ENCODE peak calls at places on chromosomes 3 and 15, in seven cellular contexts. A is Peyer's patch, E is ascending aorta, Z is bronchial epithelial cell, W is esophagus squamous epithelium, Y is neural progenitor cell, I is hepatocyte. O is an unnamed sample. For H3K27me3, the result is how much of the 10 kb centered on the place peaks cover.

GRCh38 chr3:96657710-96658109 is 156.7 kb upstream of the EPHA6 start:
- DNase-seq in A (no peak), E (no peak), Z (no peak), W (no peak), Y (no peak), I (no peak), O (no peak)

GRCh38 chr15:85751731-85752421 is 42.8 kb downstream of the KLHL25 start:
- DNase-seq in A (no peak), E (no peak), Z (no peak), W (no peak), Y (peak), I (no peak), O (no peak)

GRCh38 chr3:151440940-151441339 is 19.9 kb downstream of the IGSF10 start:
- DNase-seq in A (no peak), E (no peak), Z (no peak), W (no peak), Y (no peak), I (no peak), O (no peak)

GRCh38 chr3:133859381-133860245 is 36.1 kb downstream of the RAB6B start:
- DNase-seq in A (no peak), E (no peak), Z (no peak), W (no peak), Y (no peak), I (no peak), O (no peak)

GRCh38 chr3:15983232-15983631 is 185.5 kb upstream of the ANKRD28 start:
- DNase-seq in A (no peak), E (no peak), Z (peak), W (no peak), Y (no peak), I (no peak), O (peak)

GRCh38 chr15:82851331-82851850 is 42.0 kb downstream of the WHAMM start:
- DNase-seq in A (no peak), E (no peak), Z (no peak), W (no peak), Y (no peak), I (no peak), O (no peak)

GRCh38 chr3:178561239-178561638 is 25.0 kb downstream of the KCNMB2 start:
- DNase-seq in A (no peak), E (no peak), Z (no peak), W (no peak), Y (no peak), I (no peak), O (no peak)

GRCh38 chr3:13020159-13020558 is 53.1 kb downstream of the IQSEC1 start:
- DNase-seq in A (peak), E (no peak), Z (no peak), W (no peak), Y (no peak), I (no peak), O (no peak)

GRCh38 chr15:25693321-25694237 is 169.5 kb downstream of the ATP10A start:
- DNase-seq in A (peak), E (no peak), Z (no peak), W (no peak), Y (peak), I (peak), O (peak)

GRCh38 chr3:190424478-190425439 is 24.9 kb downstream of the TMEM207 start:
- DNase-seq in A (no peak), E (no peak), Z (peak), W (no peak), Y (peak), I (peak), O (peak)

GRCh38 chr3:35483131-35483530 is 156.2 kb upstream of the ARPP21 start:
- DNase-seq in A (no peak), E (no peak), Z (no peak), W (no peak), Y (no peak), I (no peak), O (no peak)

GRCh38 chr3:57003676-57004075 is 56.8 kb upstream of the SPATA12 start:
- DNase-seq in A (no peak), E (no peak), Z (no peak), W (no peak), Y (no peak), I (no peak), O (no peak)

GRCh38 chr3:169295126-169295525 is 368.4 kb downstream of the MECOM start:
- DNase-seq in A (no peak), E (no peak), Z (peak), W (no peak), Y (no peak), I (no peak), O (no peak)

GRCh38 chr15:100772478-100773378 is 106.9 kb upstream of the ALDH1A3 start:
- DNase-seq in A (no peak), E (no peak), Z (no peak), W (no peak), Y (peak), I (peak), O (no peak)

DNA sequence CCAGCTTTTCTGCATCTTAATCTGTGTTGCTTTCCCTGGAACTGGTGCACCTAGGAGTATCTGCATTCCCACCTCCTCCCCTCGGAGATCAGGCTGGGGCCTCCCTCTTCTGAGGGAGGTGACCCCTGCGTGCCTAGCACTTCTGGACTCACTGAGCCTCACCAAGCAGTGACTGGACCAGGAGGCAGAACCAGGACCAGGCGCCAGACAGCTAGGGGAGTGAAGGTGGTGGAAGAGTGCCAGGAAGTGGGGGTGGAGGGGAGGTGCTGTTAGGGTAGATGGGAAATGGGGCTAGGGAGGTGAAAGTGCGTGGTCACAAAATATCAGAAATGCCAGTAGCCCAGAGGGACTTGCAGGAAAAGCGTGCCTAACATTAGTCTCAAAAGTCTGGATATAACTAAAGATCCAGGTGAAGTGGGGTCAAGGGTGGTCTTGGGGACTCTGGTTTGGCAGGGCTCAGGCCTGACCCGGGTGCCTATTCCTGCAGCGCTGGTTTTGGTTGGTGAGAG is 1.2 kb downstream of the DUOXA2 start:
- DNase-seq in A (no peak), E (no peak), Z (no peak), W (no peak), Y (no peak), I (no peak), O (no peak)
- H3K27me3 ChIP-seq in A (under half), E (under half), Z (half or more), W (under half), Y (half or more), I (half or more), O (half or more)

DNA sequence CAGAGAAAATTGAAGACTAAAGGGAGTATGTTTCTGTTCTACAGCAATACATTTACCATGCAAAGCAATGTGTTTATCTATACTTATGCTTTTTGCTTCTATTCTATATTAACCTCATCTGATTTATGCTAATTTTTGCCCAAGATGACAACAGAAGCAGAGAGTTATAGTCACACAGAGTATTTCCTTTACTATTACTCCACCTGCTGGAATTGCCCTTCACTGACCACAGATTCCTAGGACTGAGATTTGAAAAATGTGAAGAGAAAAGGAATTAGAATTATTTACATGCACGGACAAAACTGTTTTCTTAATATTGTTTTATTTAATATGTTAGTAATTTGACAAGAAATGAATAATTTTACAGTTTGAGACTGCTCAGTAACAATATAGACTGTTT is 745.6 kb downstream of the VGLL3 start:
- DNase-seq in A (no peak), E (no peak), Z (no peak), W (no peak), Y (no peak), I (peak), O (no peak)
- TF ChIP-seq CTCF in A (peak), E (no peak), Z (no peak), W (no peak), Y (peak), I (peak), O (no peak)

DNA sequence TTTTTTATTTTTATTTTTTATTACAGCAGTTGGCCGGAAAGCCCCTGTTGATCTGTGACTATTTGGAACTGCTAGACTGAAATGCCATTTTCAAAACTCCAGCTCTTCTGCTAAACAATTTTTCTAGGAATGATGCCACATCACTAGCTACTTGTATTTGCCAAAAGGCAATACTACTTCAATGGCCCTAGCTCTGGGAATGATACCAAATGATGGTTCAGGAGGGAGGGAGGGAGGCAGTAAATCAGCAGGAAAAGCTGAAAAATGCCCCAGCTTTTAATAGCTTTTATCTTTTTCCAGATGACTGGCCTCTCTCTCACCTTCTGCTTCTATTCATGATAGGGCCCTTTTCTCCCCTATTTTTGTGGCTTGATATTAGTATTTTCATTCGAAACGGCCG is 2.6 kb upstream of the CHL1 start:
- DNase-seq in A (no peak), E (no peak), Z (no peak), W (no peak), Y (no peak), I (no peak), O (no peak)
- H3K27me3 ChIP-seq in A (under half), E (under half), Z (under half), W (under half), Y (half or more), I (half or more), O (half or more)

GRCh38 chr15:38453971-38454686 is at the start of gene FAM98B:
- DNase-seq in A (peak), E (peak), Z (peak), W (peak), Y (peak), I (peak), O (peak)
- TF ChIP-seq CTCF in A (peak), E (no peak), Z (peak), W (no peak), Y (peak), I (no peak), O (no peak)

DNA sequence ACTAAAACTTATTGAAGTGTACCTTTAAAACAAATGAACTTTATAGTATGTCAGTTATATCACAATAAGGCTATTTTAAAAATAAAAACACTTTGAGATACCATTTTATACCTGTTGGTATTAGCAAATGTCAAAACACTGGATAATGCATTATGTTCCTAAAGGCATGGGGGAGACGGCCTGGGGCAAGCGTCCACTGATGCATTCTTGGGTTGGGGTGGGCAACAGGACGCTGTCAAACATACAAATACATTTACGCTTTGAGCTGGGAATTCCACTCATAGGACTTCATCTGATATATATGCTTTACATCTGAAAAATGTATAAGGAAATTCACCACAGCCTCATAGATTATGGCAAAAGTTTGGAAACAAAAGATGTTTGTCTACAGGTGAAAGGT is 7.6 kb upstream of the GATA2 start:
- DNase-seq in A (no peak), E (no peak), Z (no peak), W (no peak), Y (no peak), I (no peak), O (no peak)
- H3K27me3 ChIP-seq in A (under half), E (under half), Z (under half), W (under half), Y (half or more), I (under half), O (under half)

GRCh38 chr3:11948866-11949265 is 55.3 kb upstream of the SYN2 start:
- DNase-seq in A (no peak), E (no peak), Z (no peak), W (no peak), Y (no peak), I (no peak), O (no peak)
- TF ChIP-seq CTCF in A (no peak), E (no peak), Z (no peak), W (no peak), Y (no peak), I (no peak), O (no peak)

GRCh38 chr15:70358871-70359647 is 261.3 kb upstream of the TLE3 start:
- DNase-seq in A (no peak), E (no peak), Z (no peak), W (no peak), Y (peak), I (no peak), O (no peak)
- H3K27me3 ChIP-seq in A (under half), E (under half), Z (under half), W (under half), Y (under half), I (under half), O (half or more)

O was measured in cardiac muscle cell.